ENCODE peak calls at places on chromosomes 3 and 15, in seven cellular contexts. A is naive B cell, S is activated T-cell treated with anti-CD3 and anti-CD28 coated beads for 48 hours, G is substantia nigra, K is NCI-H187 treated with DMSO at 0.1 percent for 48 hours, E is AG10803, B is epithelial cell of esophagus. N is an unnamed sample.

GRCh38 chr3:142857056-142857455 is 31.8 kb downstream of the PCOLCE2 start:
- DNase-seq in A (no peak), S (no peak), G (no peak), K (no peak), E (no peak), B (peak; percentile 60), N (peak; percentile 68)

GRCh38 chr3:37243811-37244748 is 69.7 kb upstream of the LRRFIP2 start:
- DNase-seq in A (peak; percentile 11), S (peak; percentile 50), G (peak; percentile 52), K (no peak), E (peak; percentile 84), B (peak; percentile 93), N (peak; percentile 27)

GRCh38 chr15:77446840-77447390 is 26.2 kb downstream of the HMG20A start:
- DNase-seq in A (no peak), S (no peak), G (no peak), K (no peak), E (no peak), B (no peak), N (no peak)

GRCh38 chr3:101703169-101703568 is 16.7 kb upstream of the RPL24 start:
- DNase-seq in A (no peak), S (no peak), G (no peak), K (no peak), E (no peak), B (peak; percentile 90), N (no peak)

GRCh38 chr15:75234191-75234810 is 23.8 kb upstream of the GOLGA6C start:
- DNase-seq in A (no peak), S (no peak), G (no peak), K (no peak), E (no peak), B (no peak), N (no peak)

GRCh38 chr3:187735837-187736236 is 9.4 kb downstream of the BCL6 start:
- DNase-seq in A (no peak), S (no peak), G (no peak), K (no peak), E (no peak), B (no peak), N (no peak)

GRCh38 chr15:39270976-39271375 is 309.9 kb upstream of the THBS1 start:
- DNase-seq in A (no peak), S (no peak), G (no peak), K (no peak), E (peak; percentile 99), B (peak; percentile 94), N (peak; percentile 64)

GRCh38 chr15:74531144-74531811 is 9.7 kb upstream of the ARID3B start:
- DNase-seq in A (no peak), S (no peak), G (no peak), K (no peak), E (peak; percentile 54), B (peak; percentile 84), N (peak; percentile 74)

GRCh38 chr3:9765865-9766264 is 3.9 kb downstream of the CAMK1 start:
- DNase-seq in A (no peak), S (no peak), G (no peak), K (no peak), E (no peak), B (no peak), N (no peak)

GRCh38 chr3:72446406-72447058 is 401.7 kb downstream of the SHQ1 start:
- DNase-seq in A (no peak), S (peak; percentile 9), G (no peak), K (no peak), E (no peak), B (peak; percentile 41), N (peak; percentile 6)

GRCh38 chr3:71725279-71725991 is at the start of gene EIF4E3:
- DNase-seq in A (peak; percentile 39), S (peak; percentile 48), G (peak; percentile 60), K (no peak), E (peak; percentile 15), B (peak; percentile 34), N (no peak)

N was measured in H4.